ENCODE peak calls at places on chromosomes 6 and 20, in six cellular contexts. One of them, this sample, is unnamed.
A peak's percentile ranks its signal among the peaks of the same experiment; 100 is the strongest.

GRCh38 chr6:114194362-114195343 is 148.2 kb downstream of the HS3ST5 start:
- DNase-seq in pancreas: no peak
- DNase-seq in mucosa of descending colon: no peak
- DNase-seq in RWPE1: no peak
- DNase-seq in neural progenitor cell: no peak
- DNase-seq in activated T-cell treated with anti-CD3 and anti-CD28 coated beads for 24 hours: no peak
- DNase-seq in this sample: no peak

GRCh38 chr6:71248306-71248705 is 40.3 kb upstream of the OGFRL1 start:
- DNase-seq in pancreas: no peak
- DNase-seq in mucosa of descending colon: no peak
- DNase-seq in RWPE1: peak; percentile 37
- DNase-seq in neural progenitor cell: no peak
- DNase-seq in activated T-cell treated with anti-CD3 and anti-CD28 coated beads for 24 hours: no peak
- DNase-seq in this sample: peak; percentile 31

GRCh38 chr20:33443006-33443511 is 504 bp downstream of the SNTA1 start:
- DNase-seq in pancreas: peak; percentile 88
- DNase-seq in mucosa of descending colon: no peak
- DNase-seq in RWPE1: no peak
- DNase-seq in neural progenitor cell: no peak
- DNase-seq in activated T-cell treated with anti-CD3 and anti-CD28 coated beads for 24 hours: no peak
- DNase-seq in this sample: no peak

GRCh38 chr6:29295181-29295585 is 6.3 kb upstream of the OR14J1 start:
- DNase-seq in pancreas: peak; percentile 38
- DNase-seq in mucosa of descending colon: no peak
- DNase-seq in RWPE1: no peak
- DNase-seq in neural progenitor cell: no peak
- DNase-seq in activated T-cell treated with anti-CD3 and anti-CD28 coated beads for 24 hours: no peak
- DNase-seq in this sample: no peak

GRCh38 chr20:43426172-43426571 is 31.5 kb upstream of the SRSF6 start:
- DNase-seq in pancreas: no peak
- DNase-seq in mucosa of descending colon: no peak
- DNase-seq in RWPE1: no peak
- DNase-seq in neural progenitor cell: no peak
- DNase-seq in activated T-cell treated with anti-CD3 and anti-CD28 coated beads for 24 hours: no peak
- DNase-seq in this sample: no peak

GRCh38 chr6:105429676-105430075 is 26.8 kb upstream of the PREP start:
- DNase-seq in pancreas: no peak
- DNase-seq in mucosa of descending colon: no peak
- DNase-seq in RWPE1: no peak
- DNase-seq in neural progenitor cell: no peak
- DNase-seq in activated T-cell treated with anti-CD3 and anti-CD28 coated beads for 24 hours: no peak
- DNase-seq in this sample: no peak

GRCh38 chr20:17281478-17281877 is 54.6 kb downstream of the PCSK2 start:
- DNase-seq in pancreas: no peak
- DNase-seq in mucosa of descending colon: no peak
- DNase-seq in RWPE1: no peak
- DNase-seq in neural progenitor cell: peak; percentile 74
- DNase-seq in activated T-cell treated with anti-CD3 and anti-CD28 coated beads for 24 hours: no peak
- DNase-seq in this sample: no peak

GRCh38 chr20:10596726-10597125 is 77.1 kb downstream of the JAG1 start:
- DNase-seq in pancreas: no peak
- DNase-seq in mucosa of descending colon: no peak
- DNase-seq in RWPE1: peak; percentile 45
- DNase-seq in neural progenitor cell: no peak
- DNase-seq in activated T-cell treated with anti-CD3 and anti-CD28 coated beads for 24 hours: no peak
- DNase-seq in this sample: peak; percentile 69

GRCh38 chr20:60228255-60228654 is 270.0 kb downstream of the CDH26 start:
- DNase-seq in pancreas: no peak
- DNase-seq in mucosa of descending colon: no peak
- DNase-seq in RWPE1: no peak
- DNase-seq in neural progenitor cell: no peak
- DNase-seq in activated T-cell treated with anti-CD3 and anti-CD28 coated beads for 24 hours: no peak
- DNase-seq in this sample: no peak

GRCh38 chr6:82040405-82041221 is 206.9 kb downstream of the IBTK start:
- DNase-seq in pancreas: no peak
- DNase-seq in mucosa of descending colon: no peak
- DNase-seq in RWPE1: peak; percentile 40
- DNase-seq in neural progenitor cell: peak; percentile 67
- DNase-seq in activated T-cell treated with anti-CD3 and anti-CD28 coated beads for 24 hours: no peak
- DNase-seq in this sample: no peak

GRCh38 chr6:14638932-14639875 is 521.6 kb downstream of the CD83 start:
- DNase-seq in pancreas: no peak
- DNase-seq in mucosa of descending colon: no peak
- DNase-seq in RWPE1: no peak
- DNase-seq in neural progenitor cell: peak; percentile 87
- DNase-seq in activated T-cell treated with anti-CD3 and anti-CD28 coated beads for 24 hours: no peak
- DNase-seq in this sample: no peak

GRCh38 chr20:32316667-32317066 is 39.2 kb downstream of the KIF3B start:
- DNase-seq in pancreas: peak; percentile 84
- DNase-seq in mucosa of descending colon: no peak
- DNase-seq in RWPE1: no peak
- DNase-seq in neural progenitor cell: no peak
- DNase-seq in activated T-cell treated with anti-CD3 and anti-CD28 coated beads for 24 hours: no peak
- DNase-seq in this sample: no peak

GRCh38 chr20:7585126-7585679 is 355.1 kb downstream of the HAO1 start:
- DNase-seq in pancreas: no peak
- DNase-seq in mucosa of descending colon: no peak
- DNase-seq in RWPE1: no peak
- DNase-seq in neural progenitor cell: no peak
- DNase-seq in activated T-cell treated with anti-CD3 and anti-CD28 coated beads for 24 hours: no peak
- DNase-seq in this sample: no peak